ENCODE peak calls at places on chromosomes 7 and 10, in six cellular contexts. One of them, this sample, is unnamed.

GRCh38 chr10:59454289-59454919 is 92.1 kb upstream of the FAM13C start:
- DNase-seq in colonic mucosa: no peak
- DNase-seq in fibroblast of the aortic adventitia: no peak
- DNase-seq in chondrocyte: no peak
- DNase-seq in WERI-Rb-1: no peak
- DNase-seq in cardiac fibroblast: no peak
- DNase-seq in this sample: no peak

GRCh38 chr7:7557252-7557651 is 9.4 kb upstream of the MIOS start:
- DNase-seq in colonic mucosa: no peak
- DNase-seq in fibroblast of the aortic adventitia: no peak
- DNase-seq in chondrocyte: no peak
- DNase-seq in WERI-Rb-1: no peak
- DNase-seq in cardiac fibroblast: no peak
- DNase-seq in this sample: no peak

GRCh38 chr10:24957624-24958435 is 5.4 kb upstream of the PRTFDC1 start:
- DNase-seq in colonic mucosa: no peak
- DNase-seq in fibroblast of the aortic adventitia: peak; percentile 98
- DNase-seq in chondrocyte: no peak
- DNase-seq in WERI-Rb-1: no peak
- DNase-seq in cardiac fibroblast: peak; percentile 94
- DNase-seq in this sample: no peak

GRCh38 chr10:5604236-5604925 is 62.0 kb downstream of the ASB13 start:
- DNase-seq in colonic mucosa: no peak
- DNase-seq in fibroblast of the aortic adventitia: no peak
- DNase-seq in chondrocyte: peak; percentile 68
- DNase-seq in WERI-Rb-1: no peak
- DNase-seq in cardiac fibroblast: no peak
- DNase-seq in this sample: no peak

GRCh38 chr10:131188494-131188893 is 123.0 kb downstream of the TCERG1L start:
- DNase-seq in colonic mucosa: no peak
- DNase-seq in fibroblast of the aortic adventitia: no peak
- DNase-seq in chondrocyte: no peak
- DNase-seq in WERI-Rb-1: no peak
- DNase-seq in cardiac fibroblast: no peak
- DNase-seq in this sample: no peak

GRCh38 chr10:3248526-3249255 is 76.1 kb upstream of the PITRM1 start:
- DNase-seq in colonic mucosa: no peak
- DNase-seq in fibroblast of the aortic adventitia: peak; percentile 96
- DNase-seq in chondrocyte: no peak
- DNase-seq in WERI-Rb-1: no peak
- DNase-seq in cardiac fibroblast: peak; percentile 83
- DNase-seq in this sample: no peak

GRCh38 chr7:69630292-69630691 is 32.0 kb downstream of the AUTS2 start:
- DNase-seq in colonic mucosa: no peak
- DNase-seq in fibroblast of the aortic adventitia: peak; percentile 53
- DNase-seq in chondrocyte: no peak
- DNase-seq in WERI-Rb-1: no peak
- DNase-seq in cardiac fibroblast: peak; percentile 77
- DNase-seq in this sample: peak; percentile 29

GRCh38 chr10:88117869-88118632 is 254.6 kb downstream of the PTEN start:
- DNase-seq in colonic mucosa: no peak
- DNase-seq in fibroblast of the aortic adventitia: no peak
- DNase-seq in chondrocyte: no peak
- DNase-seq in WERI-Rb-1: no peak
- DNase-seq in cardiac fibroblast: no peak
- DNase-seq in this sample: no peak

GRCh38 chr10:133520193-133520738 is 6.9 kb upstream of the CYP2E1 start:
- DNase-seq in colonic mucosa: peak; percentile 88
- DNase-seq in fibroblast of the aortic adventitia: peak; percentile 41
- DNase-seq in chondrocyte: no peak
- DNase-seq in WERI-Rb-1: peak; percentile 79
- DNase-seq in cardiac fibroblast: peak; percentile 55
- DNase-seq in this sample: peak; percentile 30

GRCh38 chr7:131586259-131586658 is 29.8 kb upstream of the PODXL start:
- DNase-seq in colonic mucosa: peak; percentile 18
- DNase-seq in fibroblast of the aortic adventitia: peak; percentile 22
- DNase-seq in chondrocyte: no peak
- DNase-seq in WERI-Rb-1: peak; percentile 97
- DNase-seq in cardiac fibroblast: peak; percentile 7
- DNase-seq in this sample: peak; percentile 7

GRCh38 chr10:22321831-22322662 is 1.1 kb downstream of the BMI1 start:
- DNase-seq in colonic mucosa: peak; percentile 34
- DNase-seq in fibroblast of the aortic adventitia: no peak
- DNase-seq in chondrocyte: no peak
- DNase-seq in WERI-Rb-1: no peak
- DNase-seq in cardiac fibroblast: no peak
- DNase-seq in this sample: peak; percentile 47

GRCh38 chr10:27192284-27192683 is 37.1 kb downstream of the MASTL start:
- DNase-seq in colonic mucosa: no peak
- DNase-seq in fibroblast of the aortic adventitia: peak; percentile 93
- DNase-seq in chondrocyte: no peak
- DNase-seq in WERI-Rb-1: no peak
- DNase-seq in cardiac fibroblast: peak; percentile 91
- DNase-seq in this sample: no peak

GRCh38 chr7:69349291-69349690 is 249.0 kb upstream of the AUTS2 start:
- DNase-seq in colonic mucosa: no peak
- DNase-seq in fibroblast of the aortic adventitia: no peak
- DNase-seq in chondrocyte: no peak
- DNase-seq in WERI-Rb-1: no peak
- DNase-seq in cardiac fibroblast: no peak
- DNase-seq in this sample: no peak

GRCh38 chr10:69899727-69900595 is 98.3 kb downstream of the COL13A1 start:
- DNase-seq in colonic mucosa: no peak
- DNase-seq in fibroblast of the aortic adventitia: no peak
- DNase-seq in chondrocyte: no peak
- DNase-seq in WERI-Rb-1: peak; percentile 64
- DNase-seq in cardiac fibroblast: no peak
- DNase-seq in this sample: no peak

GRCh38 chr7:144670251-144670650 is 165.6 kb downstream of the TPK1 start:
- DNase-seq in colonic mucosa: no peak
- DNase-seq in fibroblast of the aortic adventitia: peak; percentile 40
- DNase-seq in chondrocyte: no peak
- DNase-seq in WERI-Rb-1: no peak
- DNase-seq in cardiac fibroblast: peak; percentile 69
- DNase-seq in this sample: no peak

GRCh38 chr10:114389429-114389828 is 14.9 kb downstream of the AFAP1L2 start:
- DNase-seq in colonic mucosa: no peak
- DNase-seq in fibroblast of the aortic adventitia: no peak
- DNase-seq in chondrocyte: no peak
- DNase-seq in WERI-Rb-1: no peak
- DNase-seq in cardiac fibroblast: peak; percentile 53
- DNase-seq in this sample: no peak

GRCh38 chr7:82953324-82954027 is 209.2 kb downstream of the PCLO start:
- DNase-seq in colonic mucosa: no peak
- DNase-seq in fibroblast of the aortic adventitia: no peak
- DNase-seq in chondrocyte: no peak
- DNase-seq in WERI-Rb-1: no peak
- DNase-seq in cardiac fibroblast: no peak
- DNase-seq in this sample: no peak

DNA sequence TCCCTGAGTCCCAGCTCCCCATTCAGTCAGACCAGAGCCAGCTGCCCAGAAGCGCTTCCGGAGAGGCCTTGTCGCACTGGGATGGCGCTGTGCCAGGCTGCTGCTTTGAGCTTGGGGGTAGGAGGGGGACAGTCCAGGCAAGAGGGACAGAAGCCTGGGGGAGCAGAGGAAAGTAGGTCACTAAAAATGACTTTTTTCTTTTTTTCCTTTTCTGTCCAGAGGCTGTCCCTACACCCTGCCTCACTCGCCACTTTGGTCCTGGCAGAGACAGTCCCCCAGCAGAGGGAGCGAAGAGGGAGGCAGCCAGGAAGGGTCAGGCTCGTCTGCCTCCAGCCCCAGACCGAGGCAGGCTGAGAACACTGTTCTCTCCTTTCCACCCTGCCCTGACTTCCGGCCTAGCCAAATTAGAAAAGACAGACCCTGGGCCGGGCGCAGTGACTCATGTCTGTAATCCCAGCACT is 15.8 kb upstream of the TRIM8 start:
- DNase-seq in colonic mucosa: no peak
- DNase-seq in fibroblast of the aortic adventitia: no peak
- DNase-seq in chondrocyte: peak; percentile 65
- DNase-seq in WERI-Rb-1: no peak
- DNase-seq in cardiac fibroblast: no peak
- DNase-seq in this sample: no peak
- TF ChIP-seq CTCF in colonic mucosa: no peak
- TF ChIP-seq CTCF in fibroblast of the aortic adventitia: no peak
- TF ChIP-seq CTCF in chondrocyte: peak; percentile 49
- TF ChIP-seq CTCF in WERI-Rb-1: peak; percentile 16
- TF ChIP-seq CTCF in cardiac fibroblast: peak; percentile 5
- TF ChIP-seq CTCF in this sample: no peak

GRCh38 chr7:142670504-142670903 is 78.8 kb upstream of the PRSS1 start:
- DNase-seq in colonic mucosa: no peak
- DNase-seq in fibroblast of the aortic adventitia: no peak
- DNase-seq in chondrocyte: no peak
- DNase-seq in WERI-Rb-1: no peak
- DNase-seq in cardiac fibroblast: no peak
- DNase-seq in this sample: no peak

GRCh38 chr7:142668495-142668894 is 80.8 kb upstream of the PRSS1 start:
- DNase-seq in colonic mucosa: no peak
- DNase-seq in fibroblast of the aortic adventitia: no peak
- DNase-seq in chondrocyte: no peak
- DNase-seq in WERI-Rb-1: no peak
- DNase-seq in cardiac fibroblast: no peak
- DNase-seq in this sample: no peak

GRCh38 chr7:142671506-142671905 is 77.8 kb upstream of the PRSS1 start:
- DNase-seq in colonic mucosa: no peak
- DNase-seq in fibroblast of the aortic adventitia: no peak
- DNase-seq in chondrocyte: no peak
- DNase-seq in WERI-Rb-1: no peak
- DNase-seq in cardiac fibroblast: no peak
- DNase-seq in this sample: no peak

DNA sequence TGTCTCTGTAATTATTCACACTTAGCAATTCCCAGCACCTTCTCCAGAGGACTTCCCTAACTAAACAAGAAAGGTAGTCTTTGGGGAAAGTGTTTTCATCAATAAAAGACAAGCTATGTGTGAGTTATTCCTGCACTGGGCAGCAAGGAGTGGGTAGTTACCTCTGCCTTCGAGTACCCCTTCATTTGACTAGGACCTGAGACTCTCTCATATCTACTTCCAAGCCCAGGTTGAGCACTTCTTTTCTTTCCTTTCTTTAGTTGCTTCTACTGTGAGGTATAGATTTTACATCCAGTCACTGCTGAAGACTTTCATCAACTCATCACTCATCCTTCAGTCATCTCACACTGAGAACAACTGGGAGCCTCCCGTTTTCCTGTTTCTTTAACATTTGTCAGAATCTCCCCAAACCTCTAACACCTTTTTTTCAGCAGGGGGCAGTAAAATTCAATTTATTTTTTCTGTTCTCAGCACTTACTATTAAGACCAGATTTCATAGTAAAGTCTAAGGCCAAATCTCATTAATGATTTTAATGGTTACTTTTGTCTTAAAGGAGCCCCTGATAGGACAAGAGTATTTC is 80.1 kb upstream of the PRSS1 start:
- DNase-seq in colonic mucosa: no peak
- DNase-seq in fibroblast of the aortic adventitia: peak; percentile 49
- DNase-seq in chondrocyte: no peak
- DNase-seq in WERI-Rb-1: no peak
- DNase-seq in cardiac fibroblast: peak; percentile 37
- DNase-seq in this sample: no peak
- TF ChIP-seq CTCF in colonic mucosa: no peak
- TF ChIP-seq CTCF in fibroblast of the aortic adventitia: peak; percentile 49
- TF ChIP-seq CTCF in chondrocyte: peak; percentile 59
- TF ChIP-seq CTCF in WERI-Rb-1: no peak
- TF ChIP-seq CTCF in cardiac fibroblast: peak; percentile 45
- TF ChIP-seq CTCF in this sample: peak; percentile 32

GRCh38 chr7:151114151-151115090 is 28.1 kb downstream of the AGAP3 start:
- DNase-seq in colonic mucosa: peak; percentile 46
- DNase-seq in fibroblast of the aortic adventitia: no peak
- DNase-seq in chondrocyte: no peak
- DNase-seq in WERI-Rb-1: no peak
- DNase-seq in cardiac fibroblast: no peak
- DNase-seq in this sample: peak; percentile 56
- TF ChIP-seq CTCF in colonic mucosa: no peak
- TF ChIP-seq CTCF in fibroblast of the aortic adventitia: no peak
- TF ChIP-seq CTCF in chondrocyte: no peak
- TF ChIP-seq CTCF in WERI-Rb-1: no peak
- TF ChIP-seq CTCF in cardiac fibroblast: no peak
- TF ChIP-seq CTCF in this sample: no peak

DNA sequence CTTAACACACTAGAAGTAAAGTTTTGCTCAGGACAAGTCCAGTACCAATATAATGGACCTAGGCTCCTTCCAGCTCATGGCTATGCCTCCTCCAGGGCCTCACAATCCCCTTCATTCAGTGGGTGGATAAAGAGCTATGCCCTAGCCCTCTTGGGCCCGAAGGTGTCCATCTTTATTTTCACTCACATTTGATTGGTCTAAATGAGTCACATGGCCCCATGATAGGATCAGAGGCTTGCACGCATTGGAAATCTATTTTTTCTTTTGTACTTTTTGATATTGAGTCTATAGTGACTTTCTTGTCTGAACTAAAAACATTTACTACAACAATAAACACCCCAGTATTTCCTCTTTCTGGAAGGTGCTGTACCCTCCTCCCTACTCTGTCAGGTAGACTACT is 202.6 kb upstream of the CTBP2 start:
- DNase-seq in colonic mucosa: no peak
- DNase-seq in fibroblast of the aortic adventitia: no peak
- DNase-seq in chondrocyte: no peak
- DNase-seq in WERI-Rb-1: no peak
- DNase-seq in cardiac fibroblast: no peak
- DNase-seq in this sample: no peak
- TF ChIP-seq CTCF in colonic mucosa: no peak
- TF ChIP-seq CTCF in fibroblast of the aortic adventitia: no peak
- TF ChIP-seq CTCF in chondrocyte: no peak
- TF ChIP-seq CTCF in WERI-Rb-1: no peak
- TF ChIP-seq CTCF in cardiac fibroblast: no peak
- TF ChIP-seq CTCF in this sample: no peak

GRCh38 chr7:87624628-87625027 is 3.6 kb upstream of the RUNDC3B start:
- DNase-seq in colonic mucosa: no peak
- DNase-seq in fibroblast of the aortic adventitia: no peak
- DNase-seq in chondrocyte: no peak
- DNase-seq in WERI-Rb-1: no peak
- DNase-seq in cardiac fibroblast: no peak
- DNase-seq in this sample: no peak
- TF ChIP-seq CTCF in colonic mucosa: no peak
- TF ChIP-seq CTCF in fibroblast of the aortic adventitia: no peak
- TF ChIP-seq CTCF in chondrocyte: no peak
- TF ChIP-seq CTCF in WERI-Rb-1: peak; percentile 3
- TF ChIP-seq CTCF in cardiac fibroblast: no peak
- TF ChIP-seq CTCF in this sample: no peak

DNA sequence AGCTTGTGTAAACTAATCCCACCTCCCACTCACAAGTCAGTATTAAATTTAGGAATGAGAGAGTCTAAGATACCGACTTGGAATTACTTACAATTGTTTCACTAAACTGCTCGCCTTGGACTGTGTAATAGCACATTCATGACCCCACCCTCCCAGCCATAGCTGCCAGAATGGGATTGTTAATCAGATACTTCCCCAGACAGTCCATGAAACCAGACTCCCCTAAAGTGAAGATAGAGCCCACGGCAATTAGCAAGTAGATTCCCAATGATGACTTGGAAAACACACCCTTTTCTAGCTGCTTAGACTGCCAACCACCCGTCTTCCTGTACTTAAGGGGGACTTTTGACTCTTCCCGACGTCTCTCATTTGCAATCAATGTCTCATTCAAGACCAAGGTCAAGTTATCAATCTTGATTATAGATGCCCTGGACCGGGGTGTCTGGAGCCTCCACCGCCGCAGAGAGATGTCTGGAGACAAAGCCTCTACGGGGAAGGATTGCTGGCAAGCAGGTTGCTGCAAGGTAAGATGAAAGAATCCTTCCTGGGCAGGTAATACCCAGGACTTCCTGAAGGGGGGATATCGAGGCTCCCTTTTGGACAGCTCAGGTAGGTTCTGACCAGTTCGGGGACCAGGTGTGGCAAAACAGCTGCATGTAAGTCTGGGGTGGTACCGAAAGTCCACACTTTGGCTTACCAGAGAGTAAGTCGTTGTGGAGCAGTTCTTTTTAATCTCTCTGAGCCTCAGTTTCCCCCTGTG is 12.6 kb upstream of the CUX1 start:
- DNase-seq in colonic mucosa: peak; percentile 46
- DNase-seq in fibroblast of the aortic adventitia: peak; percentile 43
- DNase-seq in chondrocyte: no peak
- DNase-seq in WERI-Rb-1: peak; percentile 20
- DNase-seq in cardiac fibroblast: no peak
- DNase-seq in this sample: no peak
- TF ChIP-seq CTCF in colonic mucosa: peak; percentile 41
- TF ChIP-seq CTCF in fibroblast of the aortic adventitia: peak; percentile 21
- TF ChIP-seq CTCF in chondrocyte: peak; percentile 26
- TF ChIP-seq CTCF in WERI-Rb-1: peak; percentile 47
- TF ChIP-seq CTCF in cardiac fibroblast: no peak
- TF ChIP-seq CTCF in this sample: peak; percentile 37